ENCODE peak calls at places on chromosomes 5 and 9, in ten cellular contexts. F is fibroblast of lung; S is amniotic epithelial cell; N is activated naive CD4-positive, alpha-beta T cell treated with anti-CD3 and anti-CD28 coated beads, Interleukin-2, amount 10 ng/mL, durations not matched to agents 7 days and 5 days; W is DMS79; K is HEK293T; O is GM12891; D is T-helper 22 cell; L is stimulated activated CD8-positive, alpha-beta memory T cell treated with anti-CD3 and anti-CD28 coated beads, Interleukin-4, amount 100 ng/mL, for 48 hours; C is hepatocyte. V is an unnamed sample.

GRCh38 chr9:129291041-129291501 is 113.0 kb upstream of the IER5L start:
- DNase-seq in F (no peak), S (no peak), N (no peak), W (no peak), K (no peak), O (no peak), D (no peak), L (peak; percentile 13), C (no peak), V (no peak)

GRCh38 chr9:96871176-96871575 is 16.9 kb upstream of the ZNF782 start:
- DNase-seq in F (no peak), S (no peak), N (no peak), W (no peak), K (no peak), O (no peak), D (no peak), L (no peak), C (no peak), V (no peak)

GRCh38 chr9:138016406-138017187 is 139.0 kb downstream of the CACNA1B start:
- DNase-seq in F (no peak), S (no peak), N (no peak), W (no peak), K (no peak), O (no peak), D (no peak), L (no peak), C (no peak), V (no peak)

GRCh38 chr9:120916573-120916972 is 10.0 kb downstream of the TRAF1 start:
- DNase-seq in F (no peak), S (peak; percentile 70), N (no peak), W (no peak), K (no peak), O (no peak), D (no peak), L (no peak), C (peak; percentile 65), V (no peak)

GRCh38 chr9:75372499-75373268 is 284.4 kb downstream of the OSTF1 start:
- DNase-seq in F (peak; percentile 17), S (no peak), N (no peak), W (no peak), K (no peak), O (no peak), D (no peak), L (no peak), C (no peak), V (no peak)

GRCh38 chr9:34254141-34254913 is 74.7 kb downstream of the KIF24 start:
- DNase-seq in F (peak; percentile 87), S (peak; percentile 67), N (no peak), W (no peak), K (no peak), O (no peak), D (no peak), L (no peak), C (peak; percentile 37), V (no peak)

GRCh38 chr5:118095100-118095499 is 893.2 kb downstream of the DTWD2 start:
- DNase-seq in F (peak; percentile 3), S (no peak), N (no peak), W (peak; percentile 3), K (no peak), O (no peak), D (no peak), L (no peak), C (no peak), V (no peak)

GRCh38 chr9:72718503-72718902 is 197.1 kb downstream of the TMC1 start:
- DNase-seq in F (no peak), S (no peak), N (no peak), W (no peak), K (no peak), O (no peak), D (no peak), L (no peak), C (no peak), V (no peak)

GRCh38 chr9:134293576-134294227 is 32.6 kb upstream of the RXRA start:
- DNase-seq in F (peak; percentile 7), S (no peak), N (no peak), W (no peak), K (no peak), O (no peak), D (no peak), L (no peak), C (peak; percentile 35), V (no peak)

GRCh38 chr9:106773750-106774149 is 89.2 kb upstream of the ZNF462 start:
- DNase-seq in F (no peak), S (no peak), N (no peak), W (no peak), K (no peak), O (no peak), D (no peak), L (no peak), C (no peak), V (no peak)

GRCh38 chr5:74070766-74071165 is 444.8 kb downstream of the ARHGEF28 start:
- DNase-seq in F (peak; percentile 15), S (no peak), N (no peak), W (no peak), K (no peak), O (no peak), D (no peak), L (no peak), C (no peak), V (no peak)

GRCh38 chr9:116365056-116365471 is 211.5 kb downstream of the PAPPA start:
- DNase-seq in F (peak; percentile 75), S (peak; percentile 81), N (no peak), W (no peak), K (peak; percentile 35), O (no peak), D (no peak), L (no peak), C (peak; percentile 70), V (no peak)

GRCh38 chr5:74092761-74093160 is 466.8 kb downstream of the ARHGEF28 start:
- DNase-seq in F (no peak), S (no peak), N (no peak), W (peak; percentile 72), K (no peak), O (no peak), D (no peak), L (no peak), C (no peak), V (no peak)

GRCh38 chr9:96453625-96454024 is 3.7 kb downstream of the HABP4 start:
- DNase-seq in F (peak; percentile 47), S (peak; percentile 57), N (no peak), W (no peak), K (peak; percentile 25), O (no peak), D (no peak), L (no peak), C (peak; percentile 42), V (no peak)

GRCh38 chr5:97021416-97021815 is 85.5 kb downstream of the LNPEP start:
- DNase-seq in F (no peak), S (no peak), N (no peak), W (no peak), K (no peak), O (no peak), D (no peak), L (no peak), C (no peak), V (no peak)

GRCh38 chr9:133303266-133304157 is 28.5 kb upstream of the ABO start:
- DNase-seq in F (no peak), S (no peak), N (no peak), W (no peak), K (no peak), O (no peak), D (no peak), L (no peak), C (no peak), V (no peak)

GRCh38 chr9:81118416-81118815 is 570.9 kb downstream of the TLE1 start:
- DNase-seq in F (no peak), S (peak; percentile 47), N (no peak), W (no peak), K (no peak), O (no peak), D (no peak), L (no peak), C (no peak), V (no peak)

GRCh38 chr9:33161011-33161588 is 6.0 kb downstream of the B4GALT1 start:
- DNase-seq in F (peak; percentile 100), S (peak; percentile 96), N (peak; percentile 49), W (peak; percentile 86), K (no peak), O (no peak), D (peak; percentile 48), L (peak; percentile 72), C (peak; percentile 88), V (peak; percentile 60)

GRCh38 chr9:16268037-16269010 is 602.1 kb downstream of the BNC2 start:
- DNase-seq in F (peak; percentile 40), S (no peak), N (no peak), W (no peak), K (no peak), O (no peak), D (no peak), L (no peak), C (no peak), V (no peak)

GRCh38 chr5:1666812-1667588 is 132.6 kb downstream of the MRPL36 start:
- DNase-seq in F (no peak), S (peak; percentile 13), N (peak; percentile 60), W (peak; percentile 38), K (peak; percentile 92), O (peak; percentile 82), D (no peak), L (peak; percentile 78), C (peak; percentile 82), V (peak; percentile 69)

GRCh38 chr5:14204785-14205321 is 61.7 kb downstream of the TRIO start:
- DNase-seq in F (peak; percentile 90), S (peak; percentile 93), N (no peak), W (no peak), K (no peak), O (no peak), D (no peak), L (no peak), C (peak; percentile 70), V (no peak)

GRCh38 chr9:115046786-115047185 is 71.2 kb downstream of the TNC start:
- DNase-seq in F (no peak), S (no peak), N (no peak), W (peak; percentile 42), K (no peak), O (no peak), D (no peak), L (no peak), C (peak; percentile 37), V (no peak)

GRCh38 chr5:107812570-107813141 is 141.9 kb upstream of the EFNA5 start:
- DNase-seq in F (peak; percentile 89), S (peak; percentile 60), N (no peak), W (no peak), K (no peak), O (peak; percentile 21), D (no peak), L (no peak), C (no peak), V (no peak)